ENCODE peak calls at places on chromosomes 6 and 20, in ten cellular contexts. One of them, this sample, is unnamed.

GRCh38 chr20:37940161-37940560 is 37.2 kb downstream of the VSTM2L start:
- DNase-seq in fibroblast of lung: no peak
- DNase-seq in body of pancreas: no peak
- DNase-seq in omental fat pad: no peak
- DNase-seq in GM10248: no peak
- DNase-seq in cardiac muscle cell: no peak
- DNase-seq in psoas muscle: no peak
- DNase-seq in breast epithelium: no peak
- DNase-seq in ascending aorta: peak
- DNase-seq in neural crest cell: no peak
- DNase-seq in this sample: no peak

GRCh38 chr6:132369526-132369925 is 31.7 kb downstream of the MOXD1 start:
- DNase-seq in fibroblast of lung: peak
- DNase-seq in body of pancreas: no peak
- DNase-seq in omental fat pad: no peak
- DNase-seq in GM10248: no peak
- DNase-seq in cardiac muscle cell: no peak
- DNase-seq in psoas muscle: no peak
- DNase-seq in breast epithelium: no peak
- DNase-seq in ascending aorta: no peak
- DNase-seq in neural crest cell: no peak
- DNase-seq in this sample: peak

GRCh38 chr20:1124416-1124815 is 6.0 kb downstream of the PSMF1 start:
- DNase-seq in fibroblast of lung: peak
- DNase-seq in body of pancreas: no peak
- DNase-seq in omental fat pad: no peak
- DNase-seq in GM10248: no peak
- DNase-seq in cardiac muscle cell: no peak
- DNase-seq in psoas muscle: no peak
- DNase-seq in breast epithelium: no peak
- DNase-seq in ascending aorta: no peak
- DNase-seq in neural crest cell: no peak
- DNase-seq in this sample: no peak

GRCh38 chr6:23228439-23229024 is 659.2 kb downstream of the HDGFL1 start:
- DNase-seq in fibroblast of lung: no peak
- DNase-seq in body of pancreas: no peak
- DNase-seq in omental fat pad: no peak
- DNase-seq in GM10248: no peak
- DNase-seq in cardiac muscle cell: no peak
- DNase-seq in psoas muscle: no peak
- DNase-seq in breast epithelium: no peak
- DNase-seq in ascending aorta: no peak
- DNase-seq in neural crest cell: no peak
- DNase-seq in this sample: no peak

GRCh38 chr6:57221191-57221935 is 744 bp downstream of the RAB23 start:
- DNase-seq in fibroblast of lung: peak
- DNase-seq in body of pancreas: peak
- DNase-seq in omental fat pad: no peak
- DNase-seq in GM10248: peak
- DNase-seq in cardiac muscle cell: peak
- DNase-seq in psoas muscle: peak
- DNase-seq in breast epithelium: peak
- DNase-seq in ascending aorta: peak
- DNase-seq in neural crest cell: peak
- DNase-seq in this sample: peak

GRCh38 chr6:72950114-72950860 is 275.0 kb downstream of the KHDC1L start:
- DNase-seq in fibroblast of lung: peak
- DNase-seq in body of pancreas: no peak
- DNase-seq in omental fat pad: no peak
- DNase-seq in GM10248: no peak
- DNase-seq in cardiac muscle cell: no peak
- DNase-seq in psoas muscle: peak
- DNase-seq in breast epithelium: no peak
- DNase-seq in ascending aorta: no peak
- DNase-seq in neural crest cell: no peak
- DNase-seq in this sample: peak

GRCh38 chr20:1707588-1708449 is 50.2 kb upstream of the SIRPG start:
- DNase-seq in fibroblast of lung: no peak
- DNase-seq in body of pancreas: no peak
- DNase-seq in omental fat pad: no peak
- DNase-seq in GM10248: no peak
- DNase-seq in cardiac muscle cell: no peak
- DNase-seq in psoas muscle: no peak
- DNase-seq in breast epithelium: no peak
- DNase-seq in ascending aorta: no peak
- DNase-seq in neural crest cell: no peak
- DNase-seq in this sample: no peak

GRCh38 chr6:5851261-5851757 is 155.4 kb downstream of the NRN1 start:
- DNase-seq in fibroblast of lung: peak
- DNase-seq in body of pancreas: peak
- DNase-seq in omental fat pad: no peak
- DNase-seq in GM10248: peak
- DNase-seq in cardiac muscle cell: peak
- DNase-seq in psoas muscle: no peak
- DNase-seq in breast epithelium: no peak
- DNase-seq in ascending aorta: no peak
- DNase-seq in neural crest cell: peak
- DNase-seq in this sample: no peak

GRCh38 chr6:110617057-110617456 is 140.6 kb upstream of the SLC22A16 start:
- DNase-seq in fibroblast of lung: no peak
- DNase-seq in body of pancreas: no peak
- DNase-seq in omental fat pad: no peak
- DNase-seq in GM10248: peak
- DNase-seq in cardiac muscle cell: no peak
- DNase-seq in psoas muscle: no peak
- DNase-seq in breast epithelium: no peak
- DNase-seq in ascending aorta: no peak
- DNase-seq in neural crest cell: no peak
- DNase-seq in this sample: no peak

GRCh38 chr6:110619275-110619908 is 143.0 kb upstream of the SLC22A16 start:
- DNase-seq in fibroblast of lung: no peak
- DNase-seq in body of pancreas: no peak
- DNase-seq in omental fat pad: no peak
- DNase-seq in GM10248: no peak
- DNase-seq in cardiac muscle cell: no peak
- DNase-seq in psoas muscle: no peak
- DNase-seq in breast epithelium: no peak
- DNase-seq in ascending aorta: no peak
- DNase-seq in neural crest cell: no peak
- DNase-seq in this sample: no peak

GRCh38 chr6:110620065-110620464 is 143.7 kb upstream of the SLC22A16 start:
- DNase-seq in fibroblast of lung: no peak
- DNase-seq in body of pancreas: no peak
- DNase-seq in omental fat pad: no peak
- DNase-seq in GM10248: no peak
- DNase-seq in cardiac muscle cell: no peak
- DNase-seq in psoas muscle: no peak
- DNase-seq in breast epithelium: no peak
- DNase-seq in ascending aorta: no peak
- DNase-seq in neural crest cell: no peak
- DNase-seq in this sample: no peak

GRCh38 chr6:110621061-110621460 is 144.6 kb upstream of the SLC22A16 start:
- DNase-seq in fibroblast of lung: no peak
- DNase-seq in body of pancreas: no peak
- DNase-seq in omental fat pad: no peak
- DNase-seq in GM10248: no peak
- DNase-seq in cardiac muscle cell: no peak
- DNase-seq in psoas muscle: no peak
- DNase-seq in breast epithelium: no peak
- DNase-seq in ascending aorta: no peak
- DNase-seq in neural crest cell: no peak
- DNase-seq in this sample: no peak

DNA sequence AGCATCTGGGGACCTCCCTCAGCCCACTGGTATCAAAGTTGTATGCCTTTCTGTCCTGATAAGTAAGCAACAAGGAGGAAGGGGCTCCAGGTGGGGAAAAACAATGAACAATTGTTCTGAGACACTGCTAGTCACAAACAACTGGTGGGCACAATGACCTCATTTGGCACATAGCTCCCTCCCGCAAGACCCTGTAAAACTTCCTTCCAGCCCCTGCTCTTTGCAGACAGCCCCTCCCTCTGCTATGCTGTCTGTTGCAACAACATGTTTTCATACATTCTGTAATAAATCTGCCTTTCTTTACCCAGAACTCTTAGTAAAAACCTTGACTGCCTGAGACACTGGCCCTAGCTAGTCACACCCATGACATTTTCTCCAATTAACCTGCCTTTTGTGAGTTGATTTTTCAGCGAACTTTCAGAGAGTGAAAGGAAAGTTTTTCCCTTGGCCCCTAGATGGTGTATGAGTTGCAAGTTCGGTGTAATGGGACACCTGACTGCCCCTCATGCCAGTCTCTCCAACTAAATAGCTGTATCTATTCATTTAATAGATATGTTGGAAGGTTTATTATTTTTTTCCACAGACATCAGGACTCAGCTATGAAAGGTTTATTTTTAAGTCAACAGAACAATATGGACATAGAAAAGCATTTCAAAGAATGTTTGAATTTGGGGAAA is 142.3 kb upstream of the SLC22A16 start:
- DNase-seq in fibroblast of lung: peak
- DNase-seq in body of pancreas: no peak
- DNase-seq in omental fat pad: no peak
- DNase-seq in GM10248: no peak
- DNase-seq in cardiac muscle cell: peak
- DNase-seq in psoas muscle: no peak
- DNase-seq in breast epithelium: no peak
- DNase-seq in ascending aorta: no peak
- DNase-seq in neural crest cell: no peak
- DNase-seq in this sample: peak
- TF ChIP-seq CTCF in fibroblast of lung: peak
- TF ChIP-seq CTCF in body of pancreas: no peak
- TF ChIP-seq CTCF in omental fat pad: no peak
- TF ChIP-seq CTCF in GM10248: peak
- TF ChIP-seq CTCF in cardiac muscle cell: peak
- TF ChIP-seq CTCF in psoas muscle: peak
- TF ChIP-seq CTCF in breast epithelium: no peak
- TF ChIP-seq CTCF in ascending aorta: no peak
- TF ChIP-seq CTCF in neural crest cell: peak
- TF ChIP-seq CTCF in this sample: peak

GRCh38 chr6:133630651-133631050 is 258.3 kb upstream of the TCF21 start:
- DNase-seq in fibroblast of lung: no peak
- DNase-seq in body of pancreas: no peak
- DNase-seq in omental fat pad: no peak
- DNase-seq in GM10248: no peak
- DNase-seq in cardiac muscle cell: no peak
- DNase-seq in psoas muscle: no peak
- DNase-seq in breast epithelium: no peak
- DNase-seq in ascending aorta: no peak
- DNase-seq in neural crest cell: no peak
- DNase-seq in this sample: no peak

GRCh38 chr6:133632906-133633305 is 256.0 kb upstream of the TCF21 start:
- DNase-seq in fibroblast of lung: no peak
- DNase-seq in body of pancreas: no peak
- DNase-seq in omental fat pad: no peak
- DNase-seq in GM10248: no peak
- DNase-seq in cardiac muscle cell: peak
- DNase-seq in psoas muscle: no peak
- DNase-seq in breast epithelium: no peak
- DNase-seq in ascending aorta: no peak
- DNase-seq in neural crest cell: no peak
- DNase-seq in this sample: no peak

GRCh38 chr6:133632206-133632605 is 256.7 kb upstream of the TCF21 start:
- DNase-seq in fibroblast of lung: peak
- DNase-seq in body of pancreas: no peak
- DNase-seq in omental fat pad: no peak
- DNase-seq in GM10248: no peak
- DNase-seq in cardiac muscle cell: peak
- DNase-seq in psoas muscle: no peak
- DNase-seq in breast epithelium: no peak
- DNase-seq in ascending aorta: no peak
- DNase-seq in neural crest cell: no peak
- DNase-seq in this sample: peak

GRCh38 chr6:133634474-133634873 is 254.4 kb upstream of the TCF21 start:
- DNase-seq in fibroblast of lung: no peak
- DNase-seq in body of pancreas: no peak
- DNase-seq in omental fat pad: no peak
- DNase-seq in GM10248: no peak
- DNase-seq in cardiac muscle cell: no peak
- DNase-seq in psoas muscle: no peak
- DNase-seq in breast epithelium: no peak
- DNase-seq in ascending aorta: no peak
- DNase-seq in neural crest cell: no peak
- DNase-seq in this sample: no peak

DNA sequence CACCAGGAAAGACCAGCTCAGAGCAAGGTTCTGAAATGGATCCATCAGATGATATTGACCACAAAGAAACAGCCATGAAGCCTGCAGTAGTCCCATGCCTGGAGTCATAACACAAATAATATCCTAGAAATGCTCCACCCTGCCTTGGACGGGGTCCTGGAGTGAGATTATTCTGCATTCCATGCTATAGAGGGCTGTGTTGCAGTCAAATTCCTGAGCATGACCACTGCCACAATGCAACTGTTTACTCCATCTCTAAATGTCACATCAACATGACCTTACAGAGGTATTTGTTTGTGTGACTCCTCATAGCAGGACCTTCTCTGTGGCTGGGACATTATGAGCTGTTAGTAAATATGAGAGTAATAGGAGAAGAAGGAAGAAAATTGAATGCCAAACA is 257.5 kb upstream of the TCF21 start:
- DNase-seq in fibroblast of lung: peak
- DNase-seq in body of pancreas: no peak
- DNase-seq in omental fat pad: no peak
- DNase-seq in GM10248: no peak
- DNase-seq in cardiac muscle cell: no peak
- DNase-seq in psoas muscle: no peak
- DNase-seq in breast epithelium: no peak
- DNase-seq in ascending aorta: no peak
- DNase-seq in neural crest cell: no peak
- DNase-seq in this sample: peak
- TF ChIP-seq CTCF in fibroblast of lung: peak
- TF ChIP-seq CTCF in body of pancreas: no peak
- TF ChIP-seq CTCF in omental fat pad: no peak
- TF ChIP-seq CTCF in GM10248: no peak
- TF ChIP-seq CTCF in cardiac muscle cell: peak
- TF ChIP-seq CTCF in psoas muscle: no peak
- TF ChIP-seq CTCF in breast epithelium: no peak
- TF ChIP-seq CTCF in ascending aorta: no peak
- TF ChIP-seq CTCF in neural crest cell: no peak
- TF ChIP-seq CTCF in this sample: peak

DNA sequence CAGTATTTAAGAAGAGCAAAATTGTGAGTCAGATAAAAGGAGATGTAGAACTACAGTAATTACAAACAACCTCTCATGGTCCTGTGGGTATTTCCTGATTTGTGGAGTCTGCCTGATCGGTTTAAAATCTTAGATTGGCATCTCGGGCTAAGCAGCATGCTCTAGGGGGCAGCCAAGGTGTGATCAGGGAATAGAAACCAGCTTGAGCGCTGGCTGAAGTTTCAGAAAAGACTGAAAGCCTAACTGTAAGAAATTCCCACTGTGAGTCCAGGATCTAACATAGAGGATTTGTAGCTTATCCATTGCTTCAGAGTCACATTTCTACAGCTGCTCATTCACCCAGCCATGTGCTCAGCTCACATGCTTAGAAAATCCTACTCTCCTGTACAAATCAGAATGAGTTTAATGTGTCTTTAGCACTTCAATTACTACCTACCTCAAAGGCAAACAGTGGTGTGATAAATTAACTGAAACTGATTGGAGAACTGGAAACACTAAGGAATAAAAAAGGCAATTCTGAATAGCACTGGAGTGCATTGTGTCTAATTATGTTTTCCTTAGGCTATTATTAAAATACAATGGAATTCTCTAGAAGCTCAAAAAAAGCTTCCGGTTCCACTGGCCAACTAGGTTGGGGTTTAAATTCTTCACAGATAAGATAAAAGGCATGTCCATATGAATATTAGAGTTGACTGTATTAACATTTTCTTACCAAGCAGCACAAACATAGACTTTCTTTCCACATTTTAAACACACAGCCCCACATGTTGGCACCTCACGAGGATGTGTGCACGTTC is 73.8 kb upstream of the MPC1 start:
- DNase-seq in fibroblast of lung: peak
- DNase-seq in body of pancreas: peak
- DNase-seq in omental fat pad: no peak
- DNase-seq in GM10248: no peak
- DNase-seq in cardiac muscle cell: no peak
- DNase-seq in psoas muscle: no peak
- DNase-seq in breast epithelium: no peak
- DNase-seq in ascending aorta: peak
- DNase-seq in neural crest cell: no peak
- DNase-seq in this sample: no peak
- TF ChIP-seq CTCF in fibroblast of lung: peak
- TF ChIP-seq CTCF in body of pancreas: no peak
- TF ChIP-seq CTCF in omental fat pad: no peak
- TF ChIP-seq CTCF in GM10248: peak
- TF ChIP-seq CTCF in cardiac muscle cell: no peak
- TF ChIP-seq CTCF in psoas muscle: peak
- TF ChIP-seq CTCF in breast epithelium: no peak
- TF ChIP-seq CTCF in ascending aorta: no peak
- TF ChIP-seq CTCF in neural crest cell: peak
- TF ChIP-seq CTCF in this sample: peak

GRCh38 chr6:105748737-105749161 is 337.4 kb upstream of the PRDM1 start:
- DNase-seq in fibroblast of lung: peak
- DNase-seq in body of pancreas: peak
- DNase-seq in omental fat pad: no peak
- DNase-seq in GM10248: no peak
- DNase-seq in cardiac muscle cell: no peak
- DNase-seq in psoas muscle: no peak
- DNase-seq in breast epithelium: no peak
- DNase-seq in ascending aorta: no peak
- DNase-seq in neural crest cell: no peak
- DNase-seq in this sample: peak
- TF ChIP-seq CTCF in fibroblast of lung: no peak
- TF ChIP-seq CTCF in body of pancreas: no peak
- TF ChIP-seq CTCF in omental fat pad: no peak
- TF ChIP-seq CTCF in GM10248: no peak
- TF ChIP-seq CTCF in cardiac muscle cell: no peak
- TF ChIP-seq CTCF in psoas muscle: no peak
- TF ChIP-seq CTCF in breast epithelium: no peak
- TF ChIP-seq CTCF in ascending aorta: no peak
- TF ChIP-seq CTCF in neural crest cell: no peak
- TF ChIP-seq CTCF in this sample: no peak